ENCODE peak calls at places on chromosome 22, in four cellular contexts. V, W, C and H are unnamed samples.

GRCh38 chr22:46088541-46089311 is 61.6 kb upstream of the PPARA start:
- DNase-seq in V (peak), W (no peak), C (no peak), H (no peak)

GRCh38 chr22:25478573-25478972 is 85.9 kb upstream of the GRK3 start:
- DNase-seq in V (no peak), W (no peak), C (no peak), H (no peak)

GRCh38 chr22:41367680-41368542 is 13.8 kb upstream of the TEF start:
- DNase-seq in V (peak), W (no peak), C (no peak), H (no peak)

GRCh38 chr22:24027389-24027980 is 16.4 kb downstream of the CABIN1 start:
- DNase-seq in V (no peak), W (no peak), C (no peak), H (no peak)

GRCh38 chr22:34102633-34103032 is 182.4 kb upstream of the LARGE1 start:
- DNase-seq in V (no peak), W (no peak), C (no peak), H (peak)

GRCh38 chr22:41001722-41002122 is 50.5 kb downstream of the RBX1 start:
- DNase-seq in V (no peak), W (no peak), C (peak), H (no peak)

GRCh38 chr22:42270512-42271190 is at the start of gene TCF20:
- DNase-seq in V (peak), W (peak), C (no peak), H (peak)

GRCh38 chr22:42418811-42419243 is 13.4 kb downstream of the NFAM1 start:
- DNase-seq in V (peak), W (no peak), C (no peak), H (peak)

GRCh38 chr22:22523494-22523893 is 3.4 kb upstream of the ZNF280A start:
- DNase-seq in V (no peak), W (no peak), C (no peak), H (no peak)

GRCh38 chr22:30605449-30606110 is 1.4 kb upstream of the TCN2 start:
- DNase-seq in V (no peak), W (peak), C (no peak), H (peak)

GRCh38 chr22:40733919-40734318 is 54.6 kb downstream of the MCHR1 start:
- DNase-seq in V (no peak), W (no peak), C (no peak), H (no peak)

GRCh38 chr22:44131989-44132685 is 48.6 kb upstream of the PARVG start:
- DNase-seq in V (peak), W (no peak), C (no peak), H (no peak)

GRCh38 chr22:23067691-23068090 is 2.6 kb upstream of the GNAZ start:
- DNase-seq in V (no peak), W (no peak), C (no peak), H (no peak)

GRCh38 chr22:27881404-27881803 is 37.7 kb downstream of the PITPNB start:
- DNase-seq in V (no peak), W (no peak), C (peak), H (no peak)

GRCh38 chr22:44448271-44448780 is 49.7 kb downstream of the RTL6 start:
- DNase-seq in V (peak), W (no peak), C (peak), H (no peak)

GRCh38 chr22:46073683-46074504 is 76.4 kb upstream of the PPARA start:
- DNase-seq in V (peak), W (no peak), C (no peak), H (peak)

GRCh38 chr22:22111267-22111751 is 128.7 kb upstream of the TOP3B start:
- DNase-seq in V (no peak), W (peak), C (peak), H (no peak)

GRCh38 chr22:17239156-17239701 is 20.0 kb upstream of the ADA2 start:
- DNase-seq in V (no peak), W (no peak), C (no peak), H (no peak)

GRCh38 chr22:32590556-32590955 is 115.9 kb downstream of the FBXO7 start:
- DNase-seq in V (no peak), W (no peak), C (no peak), H (no peak)

GRCh38 chr22:33766056-33766455 is 154.2 kb downstream of the LARGE1 start:
- DNase-seq in V (no peak), W (no peak), C (no peak), H (no peak)

GRCh38 chr22:43257549-43257948 is 70.6 kb upstream of the TTLL12 start:
- DNase-seq in V (no peak), W (no peak), C (no peak), H (no peak)

GRCh38 chr22:28358244-28358777 is 321.3 kb downstream of the TTC28 start:
- DNase-seq in V (no peak), W (no peak), C (no peak), H (no peak)

GRCh38 chr22:37419916-37420655 is 7.2 kb downstream of the ELFN2 start:
- DNase-seq in V (no peak), W (peak), C (no peak), H (no peak)

GRCh38 chr22:37418627-37419369 is 8.5 kb downstream of the ELFN2 start:
- DNase-seq in V (no peak), W (no peak), C (no peak), H (no peak)

GRCh38 chr22:37419370-37419915 is 7.8 kb downstream of the ELFN2 start:
- DNase-seq in V (no peak), W (peak), C (no peak), H (no peak)

GRCh38 chr22:37421468-37421877 is 5.8 kb downstream of the ELFN2 start:
- DNase-seq in V (no peak), W (no peak), C (no peak), H (no peak)

DNA sequence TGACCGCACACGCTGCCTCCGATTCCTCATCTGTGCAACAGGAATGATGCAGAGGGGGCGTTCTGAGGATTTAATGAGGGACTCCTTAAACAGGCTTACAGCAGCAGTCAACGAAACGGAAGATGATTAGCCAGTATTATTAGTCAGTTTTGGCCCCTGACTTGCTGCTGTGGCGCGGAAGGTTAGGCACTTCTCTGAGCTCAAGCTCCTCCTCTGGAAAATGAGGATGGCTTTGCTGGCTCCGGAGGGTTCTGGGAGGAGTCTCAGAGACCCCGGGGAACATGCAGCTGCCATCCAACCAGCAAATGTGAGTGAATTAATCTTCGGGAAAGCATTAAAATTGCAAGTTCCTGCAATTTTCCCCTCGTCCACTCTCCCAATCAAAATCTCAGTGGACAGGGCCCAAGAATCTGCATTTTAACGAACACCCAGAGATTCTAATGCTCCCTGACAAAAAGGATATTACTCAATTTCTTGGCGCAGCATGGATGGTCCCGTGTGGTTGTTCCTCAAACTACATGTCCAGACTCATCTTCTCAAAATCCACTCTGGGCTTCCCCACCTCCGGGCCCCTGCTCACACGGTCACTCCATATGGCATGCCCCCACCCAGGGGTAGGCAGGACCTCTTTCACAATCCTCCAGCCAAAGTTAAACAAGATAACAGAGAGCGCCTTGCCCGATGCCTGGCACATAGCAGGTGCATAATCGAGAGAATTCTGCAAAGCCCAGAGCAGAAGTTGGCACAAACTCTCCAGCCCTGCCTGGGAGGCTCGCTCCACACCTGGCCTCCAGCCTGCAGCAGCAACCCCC is 6.4 kb downstream of the ELFN2 start:
- DNase-seq in V (no peak), W (no peak), C (no peak), H (peak)
- TF ChIP-seq CTCF in V (no peak), W (no peak), C (no peak), H (no peak)

DNA sequence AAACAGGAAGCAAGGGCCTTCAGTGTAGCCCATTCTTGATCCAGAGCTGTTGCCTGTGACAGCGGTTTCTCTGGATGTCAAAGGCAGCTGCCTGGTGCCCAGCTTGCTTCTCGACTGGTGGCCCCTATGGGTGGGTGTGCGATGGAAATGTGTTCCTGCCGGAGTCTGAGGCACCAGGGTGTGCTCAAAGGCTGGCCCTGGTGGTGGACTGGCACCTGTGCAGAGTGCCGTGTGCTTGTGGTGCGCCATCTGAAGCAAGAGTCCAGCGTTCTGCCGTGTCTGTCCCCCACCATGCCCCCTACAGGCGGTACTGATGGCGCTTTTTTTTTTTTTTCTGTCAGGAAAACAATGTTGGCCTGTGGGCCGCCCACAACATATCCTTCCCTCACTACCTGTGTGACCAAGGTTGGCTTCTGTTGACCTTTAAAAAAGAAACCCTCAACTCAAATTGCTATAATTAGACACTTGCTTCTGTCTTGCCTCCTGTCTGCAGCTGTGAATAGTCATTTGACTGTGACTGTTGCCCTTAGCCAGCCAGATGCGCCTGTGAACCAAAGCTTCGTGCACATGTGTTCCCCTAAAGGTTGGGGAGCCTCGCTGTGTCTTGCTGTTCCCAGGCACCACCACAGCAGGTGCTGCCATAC is 4.7 kb upstream of the RANBP1 start:
- DNase-seq in V (no peak), W (peak), C (no peak), H (peak)
- TF ChIP-seq CTCF in V (peak), W (peak), C (peak), H (peak)

DNA sequence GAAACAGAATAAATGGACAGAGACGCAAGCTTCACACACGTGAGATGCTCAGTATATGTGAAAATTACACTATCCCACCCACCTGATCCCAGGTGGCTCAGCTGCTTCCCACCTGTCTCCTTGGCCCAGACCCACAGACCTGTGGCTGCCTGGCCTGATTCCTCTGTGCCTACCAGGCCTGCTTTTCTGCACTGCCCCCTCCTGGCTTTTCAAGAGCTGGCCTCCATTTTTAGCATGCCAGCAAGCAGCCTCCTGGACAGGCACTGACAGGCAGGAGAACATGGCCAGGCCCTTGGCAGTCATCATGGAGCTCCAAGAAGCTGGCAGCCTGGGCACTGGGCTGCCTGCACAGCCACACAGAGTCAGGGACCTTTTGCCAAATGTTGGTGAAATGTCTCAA is 79.5 kb upstream of the HMGXB4 start:
- DNase-seq in V (no peak), W (no peak), C (no peak), H (no peak)
- TF ChIP-seq CTCF in V (no peak), W (no peak), C (no peak), H (peak)

DNA sequence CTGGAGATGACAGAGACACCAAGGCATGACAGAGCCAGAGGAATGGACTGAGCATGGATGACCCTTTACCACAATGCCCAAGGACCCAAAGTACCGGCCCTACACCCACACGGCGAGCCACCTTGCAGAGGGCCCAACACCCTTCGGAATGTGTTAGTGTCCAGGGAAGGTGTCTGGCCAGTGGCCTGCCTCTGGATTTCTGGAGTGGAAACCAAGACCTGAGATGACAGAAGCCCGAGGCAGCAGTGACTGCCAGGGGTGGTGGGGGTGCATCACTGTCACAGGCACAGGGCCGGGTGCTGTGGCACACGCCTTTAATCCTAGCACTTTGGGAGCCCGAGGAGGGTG is 28.7 kb downstream of the PDGFB start:
- DNase-seq in V (peak), W (no peak), C (no peak), H (no peak)
- TF ChIP-seq CTCF in V (peak), W (peak), C (no peak), H (no peak)

GRCh38 chr22:48423481-48423901 is 1404.2 kb downstream of the BRD1 start:
- DNase-seq in V (peak), W (no peak), C (no peak), H (no peak)
- TF ChIP-seq CTCF in V (no peak), W (no peak), C (no peak), H (no peak)

GRCh38 chr22:50009251-50009650 is 3.3 kb downstream of the IL17REL start:
- DNase-seq in V (peak), W (no peak), C (no peak), H (no peak)
- TF ChIP-seq CTCF in V (no peak), W (no peak), C (no peak), H (no peak)

GRCh38 chr22:20076627-20077172 is 3.3 kb upstream of the DGCR8 start:
- DNase-seq in V (no peak), W (no peak), C (no peak), H (no peak)
- TF ChIP-seq CTCF in V (no peak), W (no peak), C (no peak), H (no peak)